ENCODE peak calls at places on chromosomes 16 and 17, in six cellular contexts. X is epithelial cell of esophagus; R is NCI-H1105; E is T-cell; N is cerebellar nuclear complex; S is stimulated activated CD4-positive, alpha-beta T cell treated with anti-CD3 and anti-CD28 coated beads, Interleukin-15, amount 100 ng/mL, for 1 hour. J is an unnamed sample.

GRCh38 chr16:51149251-51149661 is 1.8 kb downstream of the SALL1 start:
- DNase-seq in E (no peak), X (no peak), S (no peak), R (no peak), N (no peak), J (no peak)

GRCh38 chr16:88497561-88498420 is 44.7 kb downstream of the ZFPM1 start:
- DNase-seq in N (no peak), R (no peak), S (no peak), E (no peak), X (no peak), J (no peak)

GRCh38 chr17:56269998-56270397 is 116.7 kb downstream of the ANKFN1 start:
- DNase-seq in E (no peak), R (no peak), N (no peak), X (no peak), S (no peak), J (no peak)

GRCh38 chr17:81710514-81711308 is 1.4 kb upstream of the SLC25A10 start:
- DNase-seq in S (no peak), E (no peak), N (no peak), X (peak; percentile 15), R (no peak), J (no peak)

GRCh38 chr16:21302898-21303528 is 24.9 kb upstream of the CRYM start:
- DNase-seq in S (no peak), E (no peak), X (peak; percentile 99), N (no peak), R (no peak), J (no peak)

GRCh38 chr17:15168379-15168778 is 96.7 kb downstream of the PMP22 start:
- DNase-seq in S (no peak), X (no peak), N (no peak), R (no peak), E (no peak), J (no peak)

GRCh38 chr17:29042679-29043538 is at the start of gene PIPOX:
- DNase-seq in E (no peak), S (no peak), X (peak; percentile 20), N (no peak), R (peak; percentile 89), J (peak; percentile 97)

GRCh38 chr17:6177941-6178694 is 107.9 kb downstream of the WSCD1 start:
- DNase-seq in E (no peak), S (no peak), N (no peak), R (no peak), X (no peak), J (no peak)

GRCh38 chr17:2050246-2050866 is 4.5 kb upstream of the HIC1 start:
- DNase-seq in E (peak; percentile 60), X (peak; percentile 70), R (peak; percentile 25), S (peak; percentile 61), N (no peak), J (no peak)

GRCh38 chr17:19372004-19372365 is 6.3 kb upstream of the MAPK7 start:
- DNase-seq in R (no peak), N (no peak), E (no peak), X (no peak), S (no peak), J (no peak)

GRCh38 chr17:27879987-27880608 is 13.1 kb downstream of the LYRM9 start:
- DNase-seq in E (no peak), N (no peak), R (peak; percentile 52), S (peak; percentile 45), X (peak; percentile 72), J (peak; percentile 41)

GRCh38 chr16:35174006-35174405 is 1714.6 kb downstream of the TP53TG3F start:
- DNase-seq in S (no peak), E (no peak), R (no peak), N (no peak), X (no peak), J (no peak)

GRCh38 chr16:46974352-46974751 is 878 bp upstream of the DNAJA2 start:
- DNase-seq in N (no peak), S (no peak), E (no peak), R (peak; percentile 25), X (peak; percentile 20), J (no peak)

GRCh38 chr16:66224186-66224585 is 142.3 kb upstream of the CDH5 start:
- DNase-seq in X (no peak), N (no peak), E (no peak), R (no peak), S (no peak), J (no peak)

GRCh38 chr16:23739516-23739915 is 15.3 kb upstream of the CHP2 start:
- DNase-seq in S (no peak), R (no peak), X (no peak), E (no peak), N (no peak), J (no peak)

GRCh38 chr17:50379733-50380132 is 6.7 kb downstream of the EME1 start:
- DNase-seq in R (no peak), E (no peak), S (no peak), N (no peak), X (no peak), J (no peak)

GRCh38 chr17:19538095-19539039 is 4.7 kb downstream of the SLC47A1 start:
- DNase-seq in R (no peak), X (no peak), S (no peak), E (no peak), N (no peak), J (no peak)

GRCh38 chr17:29977836-29978235 is 36.4 kb downstream of the EFCAB5 start:
- DNase-seq in N (no peak), S (no peak), R (no peak), E (no peak), X (peak; percentile 31), J (no peak)

J was measured in iPS DF 6.9.